ENCODE peak calls at places on chromosome 18, in five cellular contexts. One of them, this sample, is unnamed.
A peak's percentile ranks its signal among the peaks of the same experiment; 100 is the strongest.

GRCh38 chr18:71995895-71996443 is 548.2 kb downstream of the CBLN2 start:
- DNase-seq in AG04450: no peak
- DNase-seq in adrenal gland: no peak
- DNase-seq in neural progenitor cell: no peak
- DNase-seq in esophagus muscularis mucosa: no peak
- DNase-seq in this sample: no peak

GRCh38 chr18:55811964-55812363 is 224.0 kb upstream of the TCF4 start:
- DNase-seq in adrenal gland: no peak
- DNase-seq in esophagus muscularis mucosa: no peak
- DNase-seq in neural progenitor cell: no peak
- DNase-seq in AG04450: no peak
- DNase-seq in this sample: no peak

GRCh38 chr18:55781481-55781957 is 193.5 kb upstream of the TCF4 start:
- DNase-seq in neural progenitor cell: peak; percentile 72
- DNase-seq in esophagus muscularis mucosa: no peak
- DNase-seq in AG04450: no peak
- DNase-seq in adrenal gland: peak; percentile 75
- DNase-seq in this sample: no peak

GRCh38 chr18:43160509-43160908 is 45.0 kb upstream of the RIT2 start:
- DNase-seq in neural progenitor cell: no peak
- DNase-seq in esophagus muscularis mucosa: no peak
- DNase-seq in adrenal gland: no peak
- DNase-seq in AG04450: no peak
- DNase-seq in this sample: no peak

GRCh38 chr18:55219823-55220222 is 260.6 kb upstream of the CCDC68 start:
- DNase-seq in adrenal gland: no peak
- DNase-seq in esophagus muscularis mucosa: no peak
- DNase-seq in neural progenitor cell: no peak
- DNase-seq in AG04450: no peak
- DNase-seq in this sample: no peak

GRCh38 chr18:7590800-7591560 is 23.9 kb downstream of the PTPRM start:
- DNase-seq in adrenal gland: no peak
- DNase-seq in neural progenitor cell: no peak
- DNase-seq in AG04450: no peak
- DNase-seq in esophagus muscularis mucosa: peak; percentile 14
- DNase-seq in this sample: no peak

GRCh38 chr18:11947214-11948119 is 33.8 kb upstream of the IMPA2 start:
- DNase-seq in neural progenitor cell: peak; percentile 79
- DNase-seq in adrenal gland: peak; percentile 97
- DNase-seq in esophagus muscularis mucosa: peak; percentile 98
- DNase-seq in AG04450: peak; percentile 87
- DNase-seq in this sample: peak; percentile 97

GRCh38 chr18:29063346-29063745 is 886.4 kb upstream of the CDH2 start:
- DNase-seq in adrenal gland: no peak
- DNase-seq in esophagus muscularis mucosa: no peak
- DNase-seq in neural progenitor cell: no peak
- DNase-seq in AG04450: no peak
- DNase-seq in this sample: no peak

GRCh38 chr18:74819433-74820059 is 221.9 kb downstream of the ZNF407 start:
- DNase-seq in AG04450: no peak
- DNase-seq in adrenal gland: no peak
- DNase-seq in esophagus muscularis mucosa: no peak
- DNase-seq in neural progenitor cell: peak; percentile 88
- DNase-seq in this sample: peak; percentile 16

GRCh38 chr18:56162871-56163270 is 475.5 kb downstream of the TXNL1 start:
- DNase-seq in adrenal gland: no peak
- DNase-seq in neural progenitor cell: no peak
- DNase-seq in esophagus muscularis mucosa: no peak
- DNase-seq in AG04450: no peak
- DNase-seq in this sample: no peak

GRCh38 chr18:40852406-40852805 is 1102.6 kb upstream of the PIK3C3 start:
- DNase-seq in adrenal gland: no peak
- DNase-seq in neural progenitor cell: no peak
- DNase-seq in esophagus muscularis mucosa: no peak
- DNase-seq in AG04450: no peak
- DNase-seq in this sample: no peak

GRCh38 chr18:76450912-76451421 is 44.1 kb downstream of the ZNF516 start:
- DNase-seq in adrenal gland: peak; percentile 85
- DNase-seq in neural progenitor cell: peak; percentile 60
- DNase-seq in AG04450: peak; percentile 16
- DNase-seq in esophagus muscularis mucosa: no peak
- DNase-seq in this sample: peak; percentile 59

GRCh38 chr18:38575023-38575422 is 1009.4 kb upstream of the CELF4 start:
- DNase-seq in neural progenitor cell: no peak
- DNase-seq in esophagus muscularis mucosa: no peak
- DNase-seq in adrenal gland: no peak
- DNase-seq in AG04450: no peak
- DNase-seq in this sample: no peak

GRCh38 chr18:60508108-60508507 is 135.5 kb upstream of the MC4R start:
- DNase-seq in AG04450: no peak
- DNase-seq in adrenal gland: no peak
- DNase-seq in neural progenitor cell: no peak
- DNase-seq in esophagus muscularis mucosa: no peak
- DNase-seq in this sample: no peak

GRCh38 chr18:45106331-45106774 is 425.7 kb downstream of the SETBP1 start:
- DNase-seq in esophagus muscularis mucosa: no peak
- DNase-seq in AG04450: no peak
- DNase-seq in neural progenitor cell: no peak
- DNase-seq in adrenal gland: no peak
- DNase-seq in this sample: peak; percentile 34

GRCh38 chr18:40883271-40883670 is 1071.8 kb upstream of the PIK3C3 start:
- DNase-seq in adrenal gland: no peak
- DNase-seq in AG04450: no peak
- DNase-seq in neural progenitor cell: no peak
- DNase-seq in esophagus muscularis mucosa: no peak
- DNase-seq in this sample: no peak

DNA sequence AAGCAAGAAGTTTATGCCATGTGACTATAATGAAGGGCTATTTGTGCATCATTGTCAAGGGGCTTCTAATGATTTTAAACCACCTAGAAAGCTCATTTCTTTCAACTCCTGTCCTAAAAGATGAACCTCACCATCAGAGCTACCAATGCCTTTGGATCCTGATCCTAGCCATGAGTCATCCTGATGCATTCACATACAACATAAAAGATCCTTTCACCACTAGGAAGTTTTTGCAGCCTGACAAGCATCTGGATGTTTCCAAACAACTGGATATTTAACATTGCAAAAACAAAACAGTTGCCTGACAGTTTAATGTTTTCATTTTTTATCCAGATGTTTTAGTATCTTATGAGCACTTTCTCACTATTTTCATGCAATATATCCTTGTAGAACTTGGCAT is 425.3 kb downstream of the MBD2 start:
- DNase-seq in adrenal gland: no peak
- DNase-seq in esophagus muscularis mucosa: no peak
- DNase-seq in neural progenitor cell: no peak
- DNase-seq in AG04450: no peak
- DNase-seq in this sample: no peak
- H3K27ac ChIP-seq in adrenal gland: no peak overlapping the region
- H3K27ac ChIP-seq in esophagus muscularis mucosa: no peak overlapping the region
- H3K27ac ChIP-seq in neural progenitor cell: no peak overlapping the region
- H3K27ac ChIP-seq in AG04450: no peak overlapping the region
- H3K27ac ChIP-seq in this sample: no peak overlapping the region

DNA sequence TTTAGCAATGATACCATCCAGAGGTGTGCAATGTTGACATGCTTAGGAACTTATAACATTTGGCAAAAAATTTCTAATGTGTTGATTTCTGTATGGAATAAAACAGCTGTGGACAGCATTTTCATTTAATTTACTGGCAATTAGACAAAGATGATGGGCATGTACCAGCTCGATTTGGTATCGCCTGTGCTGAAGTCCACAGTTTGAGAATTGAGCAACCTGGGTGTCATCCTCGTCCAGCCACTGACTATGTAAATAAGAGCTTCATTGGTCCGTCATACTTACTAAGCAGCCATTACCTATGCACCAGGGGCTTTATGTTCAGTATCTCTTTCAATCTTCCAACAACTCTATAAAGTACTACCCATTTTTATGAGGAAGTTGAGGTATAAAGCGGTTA is 24.6 kb upstream of the ACAA2 start:
- DNase-seq in esophagus muscularis mucosa: peak; percentile 26
- DNase-seq in adrenal gland: no peak
- DNase-seq in AG04450: no peak
- DNase-seq in neural progenitor cell: no peak
- DNase-seq in this sample: no peak
- H3K27ac ChIP-seq in esophagus muscularis mucosa: no peak overlapping the region
- H3K27ac ChIP-seq in adrenal gland: no peak overlapping the region
- H3K27ac ChIP-seq in AG04450: no peak overlapping the region
- H3K27ac ChIP-seq in neural progenitor cell: no peak overlapping the region
- H3K27ac ChIP-seq in this sample: no peak overlapping the region

GRCh38 chr18:50311573-50312106 is 24.1 kb upstream of the CXXC1 start:
- DNase-seq in AG04450: no peak
- DNase-seq in adrenal gland: no peak
- DNase-seq in neural progenitor cell: no peak
- DNase-seq in esophagus muscularis mucosa: no peak
- DNase-seq in this sample: peak; percentile 27

GRCh38 chr18:50315100-50315871 is 27.8 kb upstream of the CXXC1 start:
- DNase-seq in neural progenitor cell: no peak
- DNase-seq in esophagus muscularis mucosa: no peak
- DNase-seq in adrenal gland: no peak
- DNase-seq in AG04450: no peak
- DNase-seq in this sample: no peak

GRCh38 chr18:50313873-50314460 is 26.5 kb upstream of the CXXC1 start:
- DNase-seq in neural progenitor cell: no peak
- DNase-seq in esophagus muscularis mucosa: no peak
- DNase-seq in AG04450: no peak
- DNase-seq in adrenal gland: no peak
- DNase-seq in this sample: no peak

GRCh38 chr18:50312296-50313030 is 25.0 kb upstream of the CXXC1 start:
- DNase-seq in AG04450: no peak
- DNase-seq in esophagus muscularis mucosa: no peak
- DNase-seq in neural progenitor cell: no peak
- DNase-seq in adrenal gland: no peak
- DNase-seq in this sample: no peak

DNA sequence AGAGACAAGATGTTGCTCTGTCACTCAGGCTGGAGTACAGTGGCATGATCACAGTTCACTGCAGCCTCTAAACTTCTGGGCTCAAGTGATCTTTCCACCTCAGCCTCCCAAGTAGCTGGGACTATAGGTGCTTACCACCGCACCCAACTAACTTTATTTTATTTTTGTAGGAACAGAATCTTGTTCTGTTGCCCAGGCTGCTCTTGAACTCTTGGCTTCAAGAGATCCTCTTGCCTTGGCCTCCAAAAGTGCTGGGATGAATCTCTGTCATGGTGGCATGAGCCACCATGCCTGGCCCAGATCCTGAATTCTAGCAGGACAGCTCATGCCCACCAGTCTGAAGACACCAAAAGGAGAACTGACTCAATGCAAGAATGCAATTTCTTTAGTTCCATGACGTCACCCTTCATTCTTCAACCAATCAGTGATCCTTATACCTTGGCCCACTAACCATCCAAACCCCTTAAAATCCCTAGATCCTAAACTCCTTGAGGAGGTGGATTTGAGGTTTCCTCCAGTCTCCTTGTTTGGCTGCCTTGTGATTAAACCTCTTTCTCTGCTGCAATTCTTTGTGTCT is 25.6 kb upstream of the CXXC1 start:
- DNase-seq in esophagus muscularis mucosa: no peak
- DNase-seq in AG04450: no peak
- DNase-seq in adrenal gland: no peak
- DNase-seq in neural progenitor cell: no peak
- DNase-seq in this sample: no peak
- H3K27ac ChIP-seq in esophagus muscularis mucosa: no peak overlapping the region
- H3K27ac ChIP-seq in AG04450: no peak overlapping the region
- H3K27ac ChIP-seq in adrenal gland: no peak overlapping the region
- H3K27ac ChIP-seq in neural progenitor cell: no peak overlapping the region
- H3K27ac ChIP-seq in this sample: no peak overlapping the region

DNA sequence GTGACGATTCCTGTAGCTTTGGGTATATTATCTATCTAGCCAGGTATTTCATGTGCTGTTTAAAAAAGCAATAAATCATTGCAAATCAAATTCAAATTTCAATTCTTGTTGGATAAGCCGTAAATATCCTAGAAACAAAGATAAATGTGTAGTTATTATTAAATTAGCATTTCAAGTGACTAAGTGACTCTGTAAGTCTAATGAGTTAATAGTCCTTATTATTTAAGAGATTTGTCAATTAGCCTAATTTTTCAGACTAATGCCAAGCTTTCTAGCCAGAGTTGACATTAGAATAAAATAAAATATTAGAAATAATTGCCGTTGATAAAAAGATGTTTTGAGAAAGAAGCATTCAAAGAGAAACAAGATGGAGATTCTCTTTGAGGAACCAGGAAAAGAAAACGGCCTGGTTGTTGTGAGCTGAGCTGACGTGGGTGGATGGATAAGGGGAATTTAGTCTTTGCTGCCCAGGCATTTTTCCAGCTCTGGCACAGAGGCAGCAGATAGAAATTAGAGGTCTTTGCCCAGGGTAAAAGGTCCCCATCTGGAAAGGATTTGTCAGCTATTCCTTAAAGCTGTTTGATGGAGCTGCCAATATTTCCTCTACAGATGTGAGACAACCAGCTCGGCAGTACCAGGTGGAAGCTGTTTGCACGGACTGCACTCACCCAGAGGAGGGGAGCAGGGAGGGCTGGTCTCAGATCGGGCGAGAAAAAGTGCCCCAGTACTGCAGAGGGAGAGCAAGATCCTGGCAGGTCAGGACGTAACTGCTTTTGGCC is 117.3 kb upstream of the SEC11C start:
- DNase-seq in AG04450: no peak
- DNase-seq in neural progenitor cell: no peak
- DNase-seq in adrenal gland: no peak
- DNase-seq in esophagus muscularis mucosa: no peak
- DNase-seq in this sample: no peak
- H3K27ac ChIP-seq in AG04450: no peak overlapping the region
- H3K27ac ChIP-seq in neural progenitor cell: no peak overlapping the region
- H3K27ac ChIP-seq in adrenal gland: no peak overlapping the region
- H3K27ac ChIP-seq in esophagus muscularis mucosa: peak overlapping the region; percentile 35
- H3K27ac ChIP-seq in this sample: no peak overlapping the region

GRCh38 chr18:58338961-58339722 is 289.7 kb downstream of the ALPK2 start:
- DNase-seq in esophagus muscularis mucosa: peak; percentile 62
- DNase-seq in adrenal gland: no peak
- DNase-seq in AG04450: no peak
- DNase-seq in neural progenitor cell: peak; percentile 75
- DNase-seq in this sample: no peak
- H3K27ac ChIP-seq in esophagus muscularis mucosa: no peak overlapping the region
- H3K27ac ChIP-seq in adrenal gland: no peak overlapping the region
- H3K27ac ChIP-seq in AG04450: no peak overlapping the region
- H3K27ac ChIP-seq in neural progenitor cell: peak overlapping the region; percentile 35
- H3K27ac ChIP-seq in this sample: no peak overlapping the region

GRCh38 chr18:78639597-78639950 is 340.0 kb upstream of the SALL3 start:
- DNase-seq in AG04450: no peak
- DNase-seq in esophagus muscularis mucosa: no peak
- DNase-seq in neural progenitor cell: no peak
- DNase-seq in adrenal gland: no peak
- DNase-seq in this sample: no peak
- H3K27ac ChIP-seq in AG04450: no peak overlapping the region
- H3K27ac ChIP-seq in esophagus muscularis mucosa: no peak overlapping the region
- H3K27ac ChIP-seq in neural progenitor cell: no peak overlapping the region
- H3K27ac ChIP-seq in adrenal gland: no peak overlapping the region
- H3K27ac ChIP-seq in this sample: no peak overlapping the region

GRCh38 chr18:3994061-3994687 is 460.9 kb downstream of the DLGAP1 start:
- DNase-seq in AG04450: no peak
- DNase-seq in esophagus muscularis mucosa: no peak
- DNase-seq in neural progenitor cell: no peak
- DNase-seq in adrenal gland: no peak
- DNase-seq in this sample: no peak
- H3K27ac ChIP-seq in AG04450: no peak overlapping the region
- H3K27ac ChIP-seq in esophagus muscularis mucosa: no peak overlapping the region
- H3K27ac ChIP-seq in neural progenitor cell: peak overlapping the region; percentile 39
- H3K27ac ChIP-seq in adrenal gland: no peak overlapping the region
- H3K27ac ChIP-seq in this sample: no peak overlapping the region

This sample was measured in small intestine.